ENCODE peak calls at places on chromosomes 5 and 9, in eight cellular contexts. Y is spleen, O is stomach, T is body of pancreas, A is esophagus squamous epithelium, H is SK-N-SH, R is heart left ventricle, M is A549. S is an unnamed sample. For H3K4me1, the result is how much of the 10 kb centered on the place peaks cover.

GRCh38 chr9:134560206-134560605 is 81.4 kb upstream of the COL5A1 start:
- DNase-seq in R (no peak), T (peak), Y (no peak), H (no peak), M (no peak), O (no peak), A (no peak), S (no peak)

GRCh38 chr9:92965759-92966517 is 18.6 kb downstream of the FGD3 start:
- DNase-seq in A (no peak), O (peak), H (no peak), Y (peak), M (no peak), T (no peak), R (no peak), S (no peak)

GRCh38 chr5:144469106-144469505 is 298.4 kb downstream of the KCTD16 start:
- DNase-seq in H (no peak), A (no peak), Y (no peak), M (no peak), T (no peak), O (no peak), R (no peak), S (no peak)

GRCh38 chr5:14451866-14452265 is 129.7 kb upstream of the OTULINL start:
- DNase-seq in Y (no peak), M (no peak), H (no peak), A (no peak), O (no peak), R (peak), T (no peak), S (no peak)

GRCh38 chr5:178455480-178455835 is 134.7 kb downstream of the COL23A1 start:
- DNase-seq in O (no peak), A (no peak), M (no peak), R (no peak), T (no peak), Y (peak), H (no peak), S (no peak)

GRCh38 chr5:55037046-55037771 is 13.2 kb downstream of the GZMK start:
- DNase-seq in M (no peak), O (no peak), R (no peak), T (no peak), Y (no peak), A (no peak), H (no peak), S (no peak)

GRCh38 chr5:27437594-27438200 is 399.3 kb upstream of the CDH9 start:
- DNase-seq in Y (no peak), A (no peak), M (no peak), R (no peak), O (no peak), H (no peak), T (no peak), S (no peak)

GRCh38 chr5:989961-990530 is 18.6 kb upstream of the NKD2 start:
- DNase-seq in R (peak), M (no peak), A (no peak), T (peak), O (peak), Y (no peak), H (peak), S (no peak)

GRCh38 chr5:138241688-138242547 is 28.8 kb upstream of the CDC23 start:
- DNase-seq in O (peak), Y (peak), A (no peak), M (no peak), R (no peak), H (peak), T (peak), S (no peak)

GRCh38 chr9:15461056-15461455 is 38.4 kb downstream of the SNAPC3 start:
- DNase-seq in A (no peak), H (no peak), Y (no peak), T (no peak), O (no peak), R (no peak), M (no peak), S (no peak)

GRCh38 chr5:134769206-134769605 is 10.6 kb downstream of the DDX46 start:
- DNase-seq in H (no peak), A (no peak), T (no peak), Y (no peak), O (no peak), R (no peak), M (no peak), S (no peak)

GRCh38 chr5:180649297-180650039 is at the start of gene FLT4:
- DNase-seq in M (peak), T (no peak), R (no peak), Y (no peak), O (no peak), A (no peak), H (peak), S (no peak)

GRCh38 chr5:128736567-128736966 is 198.5 kb upstream of the FBN2 start:
- DNase-seq in T (peak), Y (no peak), R (peak), H (no peak), A (no peak), O (no peak), M (no peak), S (peak)

GRCh38 chr9:127353882-127354281 is 43.1 kb upstream of the SLC2A8 start:
- DNase-seq in R (no peak), Y (no peak), A (no peak), T (no peak), H (no peak), M (no peak), O (no peak), S (no peak)

GRCh38 chr9:93964685-93965084 is 9.5 kb upstream of the BARX1 start:
- DNase-seq in T (no peak), M (no peak), Y (no peak), H (no peak), O (peak), R (no peak), A (no peak), S (no peak)

GRCh38 chr9:135563039-135563476 is 1.5 kb downstream of the PAEP start:
- DNase-seq in Y (peak), T (no peak), O (no peak), H (no peak), R (no peak), M (no peak), A (no peak), S (no peak)
- TF ChIP-seq CTCF in Y (no peak), T (no peak), O (no peak), H (no peak), R (no peak), M (no peak), A (no peak), S (no peak)

DNA sequence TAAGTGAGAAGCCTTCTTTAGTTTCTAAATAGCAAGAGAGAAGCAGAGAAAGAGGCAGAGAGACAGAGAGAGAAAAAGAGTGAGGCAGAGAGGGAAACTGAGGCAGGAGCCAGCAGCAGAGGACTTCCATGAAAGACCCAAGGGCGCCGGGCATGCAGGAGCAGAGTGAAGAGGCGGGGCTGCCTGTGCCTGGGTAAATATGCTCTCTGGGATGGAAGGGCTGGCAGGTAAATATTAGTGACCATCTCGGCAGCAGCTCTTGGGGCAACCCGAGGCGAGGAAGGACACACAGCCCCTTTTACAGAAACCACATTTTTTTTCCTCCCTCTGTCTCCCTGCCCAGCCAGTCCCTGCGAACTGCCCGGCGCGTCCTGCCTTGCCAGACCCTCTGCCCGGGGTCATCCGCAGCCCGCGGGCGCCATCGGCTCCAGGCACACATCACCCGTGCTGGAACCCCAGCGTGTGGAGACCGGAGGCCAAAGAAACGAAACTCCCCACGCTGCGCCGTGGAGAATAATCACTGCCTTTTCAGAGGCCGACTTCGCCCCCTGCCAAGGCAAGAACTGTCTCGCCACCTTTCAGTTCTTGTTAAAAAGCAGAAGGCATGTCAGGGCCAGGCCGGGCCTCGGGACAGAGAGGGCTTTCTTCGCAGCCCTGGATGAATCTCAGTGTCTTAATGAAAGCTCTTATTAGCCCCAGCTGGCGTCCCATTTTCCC is 61.3 kb downstream of the BOD1 start:
- DNase-seq in R (no peak), H (peak), M (no peak), T (no peak), O (no peak), Y (no peak), A (no peak), S (peak)
- H3K27ac ChIP-seq in R (no peak), H (no peak), M (no peak), T (no peak), O (no peak), Y (no peak), A (no peak), S (no peak)

GRCh38 chr9:35398651-35399335 is 91.1 kb upstream of the RUSC2 start:
- DNase-seq in O (no peak), R (no peak), H (no peak), T (no peak), A (no peak), M (no peak), Y (no peak), S (no peak)
- H3K4me1 ChIP-seq in O (under half), R (under half), H (under half), T (under half), A (under half), M (under half), Y (under half), S (under half)

DNA sequence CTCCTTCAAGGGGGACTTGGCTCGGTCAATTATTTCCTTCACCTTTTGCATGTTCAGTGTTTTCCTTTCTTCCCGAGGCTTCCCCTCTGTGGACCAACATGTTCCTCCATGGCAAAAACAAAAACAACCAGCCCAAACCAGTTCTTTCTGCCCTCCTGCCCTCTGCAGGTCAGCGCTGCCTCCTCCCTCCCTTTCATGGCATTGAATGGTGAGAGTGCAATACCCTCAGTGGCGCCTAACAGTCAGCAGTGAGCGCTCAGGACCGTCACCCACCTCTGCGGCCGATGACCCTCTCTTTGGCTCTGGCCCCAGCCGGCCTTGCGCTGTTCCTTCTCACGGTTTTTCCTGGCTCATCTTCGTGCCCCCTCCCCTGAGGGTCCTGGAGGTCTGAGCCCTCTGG is 34.4 kb upstream of the GNE start:
- DNase-seq in O (no peak), A (no peak), T (no peak), H (no peak), M (no peak), R (no peak), Y (no peak), S (no peak)
- TF ChIP-seq CTCF in O (no peak), A (no peak), T (no peak), H (no peak), M (no peak), R (no peak), Y (no peak), S (no peak)

GRCh38 chr9:72386186-72386585 is 21.2 kb upstream of the ZFAND5 start:
- DNase-seq in A (no peak), R (no peak), T (no peak), O (no peak), H (no peak), M (no peak), Y (no peak), S (no peak)

GRCh38 chr9:72384710-72385475 is 19.9 kb upstream of the ZFAND5 start:
- DNase-seq in A (no peak), R (no peak), Y (no peak), T (no peak), H (no peak), M (no peak), O (no peak), S (no peak)

GRCh38 chr9:72382405-72382804 is 17.4 kb upstream of the ZFAND5 start:
- DNase-seq in A (no peak), R (no peak), O (no peak), T (no peak), M (no peak), H (no peak), Y (no peak), S (no peak)

GRCh38 chr9:72383978-72384709 is 19.1 kb upstream of the ZFAND5 start:
- DNase-seq in M (no peak), A (no peak), Y (no peak), H (no peak), O (no peak), R (no peak), T (no peak), S (no peak)
- H3K27ac ChIP-seq in M (peak), A (no peak), Y (no peak), H (no peak), O (no peak), R (no peak), T (no peak), S (no peak)

GRCh38 chr5:154773314-154773713 is 18.1 kb downstream of the LARP1 start:
- DNase-seq in T (no peak), O (no peak), R (no peak), M (no peak), H (no peak), Y (no peak), A (no peak), S (no peak)

GRCh38 chr5:154768207-154768606 is 13.0 kb downstream of the LARP1 start:
- DNase-seq in R (no peak), A (no peak), Y (no peak), O (no peak), M (no peak), H (no peak), T (no peak), S (no peak)

GRCh38 chr5:154770111-154770510 is 14.9 kb downstream of the LARP1 start:
- DNase-seq in Y (no peak), M (no peak), A (no peak), O (no peak), T (no peak), H (no peak), R (no peak), S (no peak)

GRCh38 chr5:154767537-154767936 is 12.4 kb downstream of the LARP1 start:
- DNase-seq in A (no peak), H (no peak), M (no peak), Y (no peak), O (no peak), R (no peak), T (no peak), S (no peak)

GRCh38 chr5:154771383-154771901 is 16.3 kb downstream of the LARP1 start:
- DNase-seq in T (no peak), R (peak), H (peak), M (no peak), O (no peak), Y (no peak), A (no peak), S (peak)
- H3K4me1 ChIP-seq in T (half or more), R (half or more), H (under half), M (half or more), O (half or more), Y (half or more), A (half or more), S (under half)

DNA sequence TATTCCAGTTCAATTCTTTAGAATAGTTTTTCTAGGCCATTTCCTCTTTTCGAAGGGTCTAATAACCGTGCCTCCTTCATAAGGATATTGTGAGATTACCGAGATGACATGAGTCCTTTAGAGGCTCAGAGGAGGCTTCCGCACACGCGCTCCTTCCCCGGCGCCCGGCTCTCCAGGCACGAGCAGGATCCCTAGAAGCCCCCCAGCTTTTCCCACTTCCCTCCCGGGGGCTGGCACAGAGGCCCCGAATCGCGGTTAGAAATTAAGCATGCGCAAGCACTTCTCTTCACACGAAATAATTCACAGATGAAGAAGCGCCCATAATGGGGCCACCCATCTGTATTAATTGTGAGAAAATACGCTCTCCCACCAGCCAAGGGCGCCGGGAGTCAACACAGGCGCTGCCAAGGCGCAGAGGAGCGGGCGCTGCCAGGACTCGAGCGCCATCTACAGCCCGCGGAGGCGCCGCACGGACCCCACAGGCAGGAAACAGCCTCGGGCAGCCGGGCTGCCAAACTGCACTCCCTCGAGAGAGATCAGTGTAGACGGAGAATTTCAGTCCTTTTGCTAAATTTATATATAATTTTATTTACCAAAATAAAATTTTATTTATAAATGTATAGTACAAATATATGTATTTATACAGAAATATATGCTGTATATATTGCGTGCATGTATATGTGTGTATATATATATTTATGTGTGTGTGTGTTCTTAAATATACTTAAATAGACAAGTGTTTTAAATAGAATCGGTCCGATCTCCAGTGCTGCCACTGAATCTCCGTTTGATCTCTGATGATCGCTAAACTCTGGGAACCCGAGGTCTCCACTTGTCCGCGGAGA is 258.1 kb upstream of the NFIL3 start:
- DNase-seq in Y (peak), M (peak), R (peak), H (peak), A (peak), O (peak), T (peak), S (peak)
- TF ChIP-seq CTCF in Y (peak), M (peak), R (peak), H (peak), A (peak), O (peak), T (peak), S (peak)

GRCh38 chr5:150400327-150401075 is 12.2 kb downstream of the CD74 start:
- DNase-seq in Y (no peak), O (no peak), A (no peak), H (no peak), M (no peak), R (no peak), T (no peak), S (no peak)
- H3K27ac ChIP-seq in Y (peak), O (no peak), A (no peak), H (peak), M (no peak), R (no peak), T (no peak), S (no peak)

DNA sequence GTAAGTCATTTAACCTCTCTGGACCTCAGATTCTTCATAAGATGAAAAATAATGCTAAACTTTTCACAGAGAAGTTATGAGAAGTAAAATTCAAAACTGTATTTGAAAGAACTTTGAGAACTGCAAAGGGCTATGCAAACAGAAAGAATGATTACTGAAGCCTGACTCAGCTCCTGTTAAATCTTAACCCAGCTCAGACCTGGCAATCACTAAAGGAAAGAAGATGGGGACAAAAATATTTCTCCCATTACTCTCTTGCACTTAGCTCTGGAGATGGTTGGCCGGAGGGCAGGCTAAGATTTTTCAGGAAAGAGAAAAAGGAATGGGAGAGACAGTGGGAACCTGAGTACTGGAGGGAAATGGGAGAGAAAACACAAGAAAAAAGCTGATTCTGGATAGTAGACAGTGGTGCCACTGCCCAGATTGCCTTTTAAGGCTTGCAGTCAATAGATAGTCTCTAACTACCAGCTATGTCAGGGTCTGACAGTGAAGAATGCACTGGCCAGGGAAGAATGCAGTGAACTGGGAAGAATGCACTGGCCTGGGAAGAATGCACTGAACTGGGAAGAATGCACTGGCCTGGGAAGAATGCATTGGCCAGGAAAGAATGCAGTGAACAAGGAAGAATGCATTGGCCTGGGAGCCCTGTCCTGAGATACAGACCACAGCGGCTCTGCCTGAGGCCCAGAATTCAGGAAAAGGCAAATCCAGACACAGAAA is 25.2 kb upstream of the CEMIP2 start:
- DNase-seq in M (no peak), Y (no peak), H (no peak), T (no peak), O (no peak), R (no peak), A (no peak), S (no peak)
- H3K4me1 ChIP-seq in M (half or more), Y (under half), H (under half), T (under half), O (under half), R (under half), A (under half), S (under half)

S was measured in prostate gland.